ENCODE peak calls at places on chromosomes 3 and 15, in nine cellular contexts. E, J, A, R, C, H, W, Q and I are unnamed samples.

GRCh38 chr3:134598813-134599563 is 51.8 kb downstream of the KY start:
- DNase-seq in E (no peak), J (no peak), A (no peak), R (no peak), C (no peak), H (no peak), W (no peak), Q (no peak), I (no peak)

GRCh38 chr3:43531835-43532234 is 90.0 kb downstream of the ANO10 start:
- DNase-seq in E (no peak), J (peak), A (peak), R (no peak), C (peak), H (peak), W (peak), Q (no peak), I (no peak)

GRCh38 chr3:114351123-114351821 is 57.4 kb downstream of the TIGIT start:
- DNase-seq in E (no peak), J (no peak), A (no peak), R (no peak), C (no peak), H (no peak), W (no peak), Q (no peak), I (no peak)

GRCh38 chr3:10289077-10289476 is 3.7 kb downstream of the GHRL start:
- DNase-seq in E (no peak), J (no peak), A (no peak), R (no peak), C (no peak), H (no peak), W (no peak), Q (no peak), I (no peak)

GRCh38 chr3:45199837-45200648 is 26.0 kb downstream of the TMEM158 start:
- DNase-seq in E (peak), J (peak), A (peak), R (no peak), C (peak), H (peak), W (peak), Q (no peak), I (no peak)

GRCh38 chr3:154050216-154050615 is 71.0 kb upstream of the ARHGEF26 start:
- DNase-seq in E (no peak), J (no peak), A (no peak), R (no peak), C (no peak), H (no peak), W (no peak), Q (no peak), I (no peak)

GRCh38 chr3:66107855-66108254 is 69.1 kb upstream of the MAGI1 start:
- DNase-seq in E (peak), J (peak), A (peak), R (no peak), C (peak), H (no peak), W (peak), Q (no peak), I (no peak)

GRCh38 chr3:75294124-75294523 is 370.0 kb upstream of the FRG2C start:
- DNase-seq in E (no peak), J (peak), A (peak), R (peak), C (peak), H (peak), W (peak), Q (peak), I (peak)

GRCh38 chr15:28104326-28104725 is 5.2 kb upstream of the OCA2 start:
- DNase-seq in E (no peak), J (peak), A (no peak), R (no peak), C (no peak), H (no peak), W (no peak), Q (no peak), I (no peak)

GRCh38 chr3:73255609-73256029 is 194.2 kb downstream of the EBLN2 start:
- DNase-seq in E (peak), J (no peak), A (peak), R (no peak), C (peak), H (peak), W (peak), Q (no peak), I (no peak)

GRCh38 chr3:82973810-82974209 is 1212.4 kb upstream of the GBE1 start:
- DNase-seq in E (no peak), J (no peak), A (no peak), R (no peak), C (no peak), H (no peak), W (peak), Q (no peak), I (no peak)

GRCh38 chr3:127690823-127691452 is 18.2 kb downstream of the ABTB1 start:
- DNase-seq in E (no peak), J (peak), A (peak), R (peak), C (peak), H (peak), W (peak), Q (no peak), I (no peak)

GRCh38 chr15:25465835-25466234 is 27.0 kb upstream of the UBE3A start:
- DNase-seq in E (no peak), J (no peak), A (no peak), R (no peak), C (no peak), H (no peak), W (no peak), Q (no peak), I (no peak)

GRCh38 chr3:127732303-127732702 is 59.6 kb downstream of the ABTB1 start:
- DNase-seq in E (no peak), J (no peak), A (no peak), R (no peak), C (no peak), H (no peak), W (no peak), Q (no peak), I (no peak)

GRCh38 chr3:32733631-32734229 is 48.7 kb downstream of the CNOT10 start:
- DNase-seq in E (peak), J (peak), A (peak), R (no peak), C (peak), H (peak), W (peak), Q (peak), I (peak)

GRCh38 chr3:73409405-73409804 is 215.3 kb downstream of the PDZRN3 start:
- DNase-seq in E (peak), J (peak), A (peak), R (no peak), C (peak), H (peak), W (peak), Q (no peak), I (no peak)

GRCh38 chr15:99708563-99708962 is 24.7 kb downstream of the LYSMD4 start:
- DNase-seq in E (peak), J (peak), A (peak), R (no peak), C (peak), H (peak), W (peak), Q (no peak), I (no peak)

GRCh38 chr3:150114873-150115570 is 144.3 kb upstream of the PFN2 start:
- DNase-seq in E (no peak), J (peak), A (no peak), R (no peak), C (peak), H (peak), W (peak), Q (peak), I (peak)

GRCh38 chr3:44612678-44613077 is 12.2 kb upstream of the ZNF197 start:
- DNase-seq in E (no peak), J (no peak), A (no peak), R (no peak), C (no peak), H (no peak), W (no peak), Q (no peak), I (no peak)

GRCh38 chr3:171565671-171566070 is 105.5 kb upstream of the TNIK start:
- DNase-seq in E (peak), J (peak), A (peak), R (no peak), C (peak), H (peak), W (no peak), Q (no peak), I (no peak)

GRCh38 chr15:70775160-70775559 is 11.8 kb upstream of the UACA start:
- DNase-seq in E (peak), J (peak), A (peak), R (no peak), C (peak), H (peak), W (peak), Q (no peak), I (no peak)

GRCh38 chr15:85125056-85125661 is 143.5 kb downstream of the PDE8A start:
- DNase-seq in E (no peak), J (no peak), A (peak), R (no peak), C (peak), H (peak), W (peak), Q (no peak), I (no peak)

GRCh38 chr3:130395916-130396315 is 50.4 kb downstream of the COL6A5 start:
- DNase-seq in E (no peak), J (no peak), A (peak), R (no peak), C (peak), H (no peak), W (peak), Q (no peak), I (no peak)

GRCh38 chr15:91694829-91695205 is 158.7 kb upstream of the SLCO3A1 start:
- DNase-seq in E (peak), J (no peak), A (peak), R (no peak), C (peak), H (no peak), W (peak), Q (no peak), I (no peak)

GRCh38 chr3:144942093-144942492 is 970.5 kb downstream of the DIPK2A start:
- DNase-seq in E (no peak), J (no peak), A (peak), R (no peak), C (no peak), H (no peak), W (no peak), Q (no peak), I (no peak)

GRCh38 chr3:72572489-72573007 is 275.7 kb downstream of the SHQ1 start:
- DNase-seq in E (no peak), J (no peak), A (no peak), R (no peak), C (no peak), H (no peak), W (no peak), Q (no peak), I (no peak)

GRCh38 chr3:52108302-52109232 is 45.7 kb downstream of the POC1A start:
- DNase-seq in E (no peak), J (peak), A (peak), R (no peak), C (peak), H (no peak), W (no peak), Q (no peak), I (no peak)

GRCh38 chr3:10354373-10355015 is 33.6 kb upstream of the SEC13 start:
- DNase-seq in E (no peak), J (peak), A (no peak), R (no peak), C (peak), H (no peak), W (no peak), Q (no peak), I (no peak)

GRCh38 chr3:172256101-172256687 is 192.1 kb downstream of the GHSR start:
- DNase-seq in E (peak), J (no peak), A (peak), R (no peak), C (peak), H (no peak), W (peak), Q (no peak), I (no peak)

GRCh38 chr3:153552887-153553604 is 391.0 kb downstream of the RAP2B start:
- DNase-seq in E (no peak), J (no peak), A (peak), R (no peak), C (no peak), H (no peak), W (no peak), Q (no peak), I (no peak)

GRCh38 chr15:68054658-68055223 is 626 bp downstream of the PIAS1 start:
- DNase-seq in E (no peak), J (peak), A (no peak), R (peak), C (peak), H (peak), W (peak), Q (peak), I (no peak)

GRCh38 chr3:11007534-11007933 is 15.0 kb downstream of the SLC6A1 start:
- DNase-seq in E (no peak), J (no peak), A (no peak), R (peak), C (no peak), H (no peak), W (no peak), Q (no peak), I (no peak)

GRCh38 chr3:123948449-123948848 is 12.6 kb downstream of the CCDC14 start:
- DNase-seq in E (no peak), J (no peak), A (no peak), R (no peak), C (no peak), H (no peak), W (no peak), Q (no peak), I (no peak)

GRCh38 chr15:65920825-65921309 is 51.6 kb downstream of the RAB11A start:
- DNase-seq in E (no peak), J (peak), A (no peak), R (no peak), C (no peak), H (no peak), W (no peak), Q (peak), I (peak)

GRCh38 chr3:160677459-160677901 is 520 bp downstream of the ARL14 start:
- DNase-seq in E (no peak), J (no peak), A (no peak), R (no peak), C (no peak), H (peak), W (peak), Q (no peak), I (no peak)

GRCh38 chr3:140771030-140771677 is 93.3 kb downstream of the TRIM42 start:
- DNase-seq in E (no peak), J (no peak), A (no peak), R (no peak), C (no peak), H (no peak), W (no peak), Q (no peak), I (no peak)

GRCh38 chr15:99275525-99276128 is 24.3 kb downstream of the LRRC28 start:
- DNase-seq in E (no peak), J (no peak), A (no peak), R (no peak), C (no peak), H (no peak), W (no peak), Q (no peak), I (no peak)

GRCh38 chr15:78437107-78437761 is 782 bp upstream of the IREB2 start:
- DNase-seq in E (no peak), J (no peak), A (no peak), R (no peak), C (no peak), H (no peak), W (peak), Q (peak), I (peak)

GRCh38 chr3:11532865-11533490 is 110.7 kb downstream of the VGLL4 start:
- DNase-seq in E (no peak), J (peak), A (peak), R (no peak), C (peak), H (no peak), W (peak), Q (no peak), I (no peak)

GRCh38 chr15:31930967-31931366 is 99.3 kb upstream of the CHRNA7 start:
- DNase-seq in E (no peak), J (no peak), A (no peak), R (no peak), C (no peak), H (no peak), W (no peak), Q (no peak), I (no peak)
- TF ChIP-seq CTCF in E (no peak), J (no peak), A (no peak), R (no peak), C (no peak), H (no peak), W (no peak), Q (no peak), I (no peak)

DNA sequence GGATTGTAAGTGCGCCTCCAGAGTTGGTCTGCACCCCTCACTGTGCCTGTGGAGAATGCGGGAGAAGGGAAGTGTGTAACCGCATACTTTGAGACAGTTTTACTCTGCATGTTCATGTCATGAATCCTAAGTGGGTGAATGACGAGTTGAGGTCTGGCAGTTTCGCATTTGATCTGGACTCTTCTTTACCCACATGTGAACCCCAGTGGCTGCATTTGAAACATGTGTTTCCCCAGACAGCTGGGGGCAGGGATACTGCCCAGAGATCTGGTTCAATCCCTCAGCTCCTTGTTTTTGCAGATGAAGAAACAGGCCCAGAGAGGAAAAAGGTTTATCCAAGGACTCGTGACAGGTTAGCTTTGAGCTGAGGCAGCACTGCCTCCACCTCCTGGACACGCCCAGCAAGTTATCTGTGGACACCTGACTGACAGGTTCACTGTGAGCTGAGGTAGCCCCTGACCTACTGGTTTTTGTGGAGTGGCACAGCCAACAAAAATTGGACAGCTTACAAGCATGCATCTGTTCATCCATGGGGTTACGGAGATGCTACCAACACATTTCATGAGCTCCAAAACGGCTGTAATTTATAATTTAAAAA is 207.3 kb downstream of the XXYLT1 start:
- DNase-seq in E (no peak), J (peak), A (no peak), R (no peak), C (no peak), H (no peak), W (no peak), Q (no peak), I (no peak)
- TF ChIP-seq CTCF in E (no peak), J (no peak), A (no peak), R (no peak), C (no peak), H (no peak), W (no peak), Q (no peak), I (no peak)

GRCh38 chr3:21662403-21662802 is 88.6 kb downstream of the ZNF385D start:
- DNase-seq in E (no peak), J (no peak), A (no peak), R (no peak), C (no peak), H (no peak), W (no peak), Q (no peak), I (no peak)
- TF ChIP-seq CTCF in E (no peak), J (no peak), A (no peak), R (no peak), C (no peak), H (no peak), W (no peak), Q (no peak), I (no peak)

DNA sequence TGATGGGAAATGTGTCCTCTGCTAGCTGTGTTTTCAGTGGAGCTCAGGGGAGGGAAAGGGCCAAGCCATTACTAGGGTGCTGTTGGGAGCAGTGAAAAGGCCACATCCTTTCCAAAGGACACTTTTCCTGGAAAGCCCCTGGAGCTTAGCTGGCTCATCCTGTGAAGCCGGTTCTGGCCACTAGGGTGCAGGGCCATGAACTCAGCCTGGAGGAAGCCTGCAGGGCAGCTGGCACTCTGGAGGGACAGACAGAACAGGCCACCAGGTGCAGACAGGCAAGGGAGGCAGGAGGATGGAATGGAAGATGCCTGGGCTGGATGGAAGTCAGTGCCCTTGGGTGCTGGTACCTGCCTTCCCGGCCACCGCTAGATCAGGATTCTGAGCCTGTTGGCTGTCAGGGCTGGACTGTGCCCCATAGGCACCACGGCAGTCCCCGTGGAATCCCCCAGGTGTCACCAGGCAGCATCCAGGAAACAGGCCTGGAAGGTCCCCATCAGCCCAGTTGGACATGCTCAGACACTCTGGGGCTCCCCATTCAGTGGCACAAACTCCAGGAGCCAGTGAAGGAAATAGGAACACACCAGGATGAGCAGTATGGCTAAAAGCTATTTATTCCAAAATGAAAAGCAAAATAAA is 76.2 kb upstream of the C2CD4B start:
- DNase-seq in E (no peak), J (no peak), A (no peak), R (peak), C (no peak), H (no peak), W (no peak), Q (no peak), I (no peak)
- TF ChIP-seq CTCF in E (peak), J (peak), A (peak), R (peak), C (peak), H (peak), W (peak), Q (peak), I (no peak)

GRCh38 chr15:30043211-30043655 is 39.5 kb upstream of the GOLGA8J start:
- DNase-seq in E (no peak), J (peak), A (peak), R (no peak), C (peak), H (no peak), W (peak), Q (no peak), I (no peak)
- TF ChIP-seq CTCF in E (peak), J (no peak), A (peak), R (no peak), C (peak), H (peak), W (peak), Q (no peak), I (no peak)